ENCODE peak calls at places on chromosome 12, in seven cellular contexts. One of them, this sample, is unnamed. For H3K9me3 and H3K27me3, the result is how much of the 10 kb centered on the place peaks cover.

GRCh38 chr12:111578971-111579340 is 20.2 kb downstream of the ATXN2 start:
- DNase-seq in hepatocyte: no peak
- DNase-seq in esophagus muscularis mucosa: no peak
- DNase-seq in AG04450: no peak
- DNase-seq in BE2C: no peak
- DNase-seq in neural progenitor cell: no peak
- DNase-seq in PC-9: no peak
- DNase-seq in this sample: no peak

GRCh38 chr12:2904260-2904659 is 13.6 kb downstream of the TULP3 start:
- DNase-seq in hepatocyte: no peak
- DNase-seq in esophagus muscularis mucosa: no peak
- DNase-seq in AG04450: no peak
- DNase-seq in BE2C: no peak
- DNase-seq in neural progenitor cell: no peak
- DNase-seq in PC-9: no peak
- DNase-seq in this sample: no peak

GRCh38 chr12:52566847-52567291 is 6.8 kb downstream of the KRT74 start:
- DNase-seq in hepatocyte: no peak
- DNase-seq in esophagus muscularis mucosa: no peak
- DNase-seq in AG04450: no peak
- DNase-seq in BE2C: peak
- DNase-seq in neural progenitor cell: no peak
- DNase-seq in PC-9: no peak
- DNase-seq in this sample: peak

GRCh38 chr12:111761099-111761498 is 5.6 kb upstream of the ALDH2 start:
- DNase-seq in hepatocyte: no peak
- DNase-seq in esophagus muscularis mucosa: no peak
- DNase-seq in AG04450: no peak
- DNase-seq in BE2C: no peak
- DNase-seq in neural progenitor cell: no peak
- DNase-seq in PC-9: no peak
- DNase-seq in this sample: no peak

GRCh38 chr12:62843714-62844113 is 91.2 kb downstream of the PPM1H start:
- DNase-seq in hepatocyte: no peak
- DNase-seq in esophagus muscularis mucosa: no peak
- DNase-seq in AG04450: no peak
- DNase-seq in BE2C: no peak
- DNase-seq in neural progenitor cell: no peak
- DNase-seq in PC-9: no peak
- DNase-seq in this sample: no peak

GRCh38 chr12:42902001-42902400 is 312.5 kb upstream of the PRICKLE1 start:
- DNase-seq in hepatocyte: no peak
- DNase-seq in esophagus muscularis mucosa: no peak
- DNase-seq in AG04450: no peak
- DNase-seq in BE2C: no peak
- DNase-seq in neural progenitor cell: no peak
- DNase-seq in PC-9: no peak
- DNase-seq in this sample: no peak

GRCh38 chr12:779745-780734 is 27.7 kb downstream of the WNK1 start:
- DNase-seq in hepatocyte: no peak
- DNase-seq in esophagus muscularis mucosa: no peak
- DNase-seq in AG04450: peak
- DNase-seq in BE2C: no peak
- DNase-seq in neural progenitor cell: no peak
- DNase-seq in PC-9: no peak
- DNase-seq in this sample: no peak

GRCh38 chr12:95473440-95473946 is 459 bp upstream of the METAP2 start:
- DNase-seq in hepatocyte: peak
- DNase-seq in esophagus muscularis mucosa: no peak
- DNase-seq in AG04450: no peak
- DNase-seq in BE2C: peak
- DNase-seq in neural progenitor cell: peak
- DNase-seq in PC-9: peak
- DNase-seq in this sample: peak

GRCh38 chr12:92585106-92585775 is 117.5 kb upstream of the PLEKHG7 start:
- DNase-seq in hepatocyte: no peak
- DNase-seq in esophagus muscularis mucosa: no peak
- DNase-seq in AG04450: no peak
- DNase-seq in BE2C: no peak
- DNase-seq in neural progenitor cell: no peak
- DNase-seq in PC-9: no peak
- DNase-seq in this sample: no peak

GRCh38 chr12:47876404-47876960 is 28.3 kb downstream of the VDR start:
- DNase-seq in hepatocyte: no peak
- DNase-seq in esophagus muscularis mucosa: no peak
- DNase-seq in AG04450: no peak
- DNase-seq in BE2C: no peak
- DNase-seq in neural progenitor cell: no peak
- DNase-seq in PC-9: no peak
- DNase-seq in this sample: no peak

GRCh38 chr12:18897816-18898215 is 159.9 kb downstream of the CAPZA3 start:
- DNase-seq in hepatocyte: no peak
- DNase-seq in esophagus muscularis mucosa: no peak
- DNase-seq in AG04450: no peak
- DNase-seq in BE2C: no peak
- DNase-seq in neural progenitor cell: no peak
- DNase-seq in PC-9: no peak
- DNase-seq in this sample: no peak

GRCh38 chr12:133026996-133027395 is 10.3 kb upstream of the ZNF84 start:
- DNase-seq in hepatocyte: no peak
- DNase-seq in esophagus muscularis mucosa: no peak
- DNase-seq in AG04450: no peak
- DNase-seq in BE2C: no peak
- DNase-seq in neural progenitor cell: no peak
- DNase-seq in PC-9: no peak
- DNase-seq in this sample: no peak

DNA sequence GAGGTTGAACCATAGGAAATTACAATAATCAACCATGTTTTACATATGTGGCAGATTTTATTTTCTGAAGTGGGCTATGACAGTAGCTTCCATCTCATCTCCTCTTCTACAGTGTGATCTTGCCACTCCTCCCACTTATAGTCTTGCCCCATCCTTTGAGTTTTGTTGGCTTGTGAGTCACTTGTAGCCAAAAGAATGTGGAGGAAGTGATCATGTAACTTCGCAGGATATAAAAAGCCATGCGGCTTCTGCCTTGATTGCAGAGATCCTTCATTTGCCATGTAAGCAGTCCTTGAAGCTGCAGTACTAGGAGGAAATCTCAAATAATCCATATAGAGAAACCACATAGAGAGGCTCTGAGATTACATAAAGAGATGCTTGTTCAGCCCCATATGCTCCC is 13.7 kb upstream of the ZNF84 start:
- DNase-seq in hepatocyte: no peak
- DNase-seq in esophagus muscularis mucosa: no peak
- DNase-seq in AG04450: no peak
- DNase-seq in BE2C: no peak
- DNase-seq in neural progenitor cell: no peak
- DNase-seq in PC-9: no peak
- DNase-seq in this sample: no peak
- H3K9me3 ChIP-seq in hepatocyte: under half
- H3K9me3 ChIP-seq in esophagus muscularis mucosa: under half
- H3K9me3 ChIP-seq in AG04450: under half
- H3K9me3 ChIP-seq in BE2C: under half
- H3K9me3 ChIP-seq in neural progenitor cell: under half
- H3K9me3 ChIP-seq in PC-9: under half
- H3K9me3 ChIP-seq in this sample: under half

GRCh38 chr12:88591343-88591742 is 11.1 kb upstream of the KITLG start:
- DNase-seq in hepatocyte: no peak
- DNase-seq in esophagus muscularis mucosa: no peak
- DNase-seq in AG04450: no peak
- DNase-seq in BE2C: no peak
- DNase-seq in neural progenitor cell: no peak
- DNase-seq in PC-9: no peak
- DNase-seq in this sample: no peak
- H3K27me3 ChIP-seq in hepatocyte: under half
- H3K27me3 ChIP-seq in esophagus muscularis mucosa: under half
- H3K27me3 ChIP-seq in AG04450: under half
- H3K27me3 ChIP-seq in BE2C: under half
- H3K27me3 ChIP-seq in neural progenitor cell: under half
- H3K27me3 ChIP-seq in PC-9: under half
- H3K27me3 ChIP-seq in this sample: under half

GRCh38 chr12:66035289-66035961 is 95.1 kb downstream of the LLPH start:
- DNase-seq in hepatocyte: peak
- DNase-seq in esophagus muscularis mucosa: no peak
- DNase-seq in AG04450: no peak
- DNase-seq in BE2C: no peak
- DNase-seq in neural progenitor cell: peak
- DNase-seq in PC-9: no peak
- DNase-seq in this sample: no peak

GRCh38 chr12:66032739-66033138 is 97.8 kb downstream of the LLPH start:
- DNase-seq in hepatocyte: no peak
- DNase-seq in esophagus muscularis mucosa: no peak
- DNase-seq in AG04450: no peak
- DNase-seq in BE2C: no peak
- DNase-seq in neural progenitor cell: no peak
- DNase-seq in PC-9: no peak
- DNase-seq in this sample: no peak

GRCh38 chr12:66041651-66042363 is 88.7 kb downstream of the LLPH start:
- DNase-seq in hepatocyte: no peak
- DNase-seq in esophagus muscularis mucosa: peak
- DNase-seq in AG04450: no peak
- DNase-seq in BE2C: no peak
- DNase-seq in neural progenitor cell: no peak
- DNase-seq in PC-9: no peak
- DNase-seq in this sample: no peak

GRCh38 chr12:66036317-66036716 is 94.2 kb downstream of the LLPH start:
- DNase-seq in hepatocyte: peak
- DNase-seq in esophagus muscularis mucosa: peak
- DNase-seq in AG04450: peak
- DNase-seq in BE2C: no peak
- DNase-seq in neural progenitor cell: no peak
- DNase-seq in PC-9: peak
- DNase-seq in this sample: no peak
- TF ChIP-seq CTCF in hepatocyte: no peak
- TF ChIP-seq CTCF in esophagus muscularis mucosa: no peak
- TF ChIP-seq CTCF in AG04450: peak
- TF ChIP-seq CTCF in BE2C: no peak
- TF ChIP-seq CTCF in neural progenitor cell: no peak
- TF ChIP-seq CTCF in PC-9: no peak
- TF ChIP-seq CTCF in this sample: no peak

GRCh38 chr12:27906658-27907473 is 65.7 kb downstream of the PTHLH start:
- DNase-seq in hepatocyte: peak
- DNase-seq in esophagus muscularis mucosa: peak
- DNase-seq in AG04450: peak
- DNase-seq in BE2C: no peak
- DNase-seq in neural progenitor cell: no peak
- DNase-seq in PC-9: no peak
- DNase-seq in this sample: no peak
- H3K9me3 ChIP-seq in hepatocyte: under half
- H3K9me3 ChIP-seq in esophagus muscularis mucosa: under half
- H3K9me3 ChIP-seq in AG04450: under half
- H3K9me3 ChIP-seq in BE2C: under half
- H3K9me3 ChIP-seq in neural progenitor cell: under half
- H3K9me3 ChIP-seq in PC-9: under half
- H3K9me3 ChIP-seq in this sample: under half

GRCh38 chr12:116880213-116880816 is 926 bp downstream of the HRK start:
- DNase-seq in hepatocyte: no peak
- DNase-seq in esophagus muscularis mucosa: no peak
- DNase-seq in AG04450: no peak
- DNase-seq in BE2C: no peak
- DNase-seq in neural progenitor cell: peak
- DNase-seq in PC-9: peak
- DNase-seq in this sample: no peak
- H3K27me3 ChIP-seq in hepatocyte: half or more
- H3K27me3 ChIP-seq in esophagus muscularis mucosa: half or more
- H3K27me3 ChIP-seq in AG04450: half or more
- H3K27me3 ChIP-seq in BE2C: half or more
- H3K27me3 ChIP-seq in neural progenitor cell: half or more
- H3K27me3 ChIP-seq in PC-9: under half
- H3K27me3 ChIP-seq in this sample: under half